ENCODE peak calls at places on chromosomes 12 and 14, in four cellular contexts. Z is HepG2, Q is SK-N-SH, L is K562. M is an unnamed sample.

GRCh38 chr12:46699986-46700385 is 125.8 kb downstream of the SLC38A4 start:
- DNase-seq in Q (no peak), Z (no peak), L (no peak), M (no peak)

GRCh38 chr12:27426743-27427142 is 19.8 kb upstream of the SMCO2 start:
- DNase-seq in Q (no peak), L (no peak), Z (no peak), M (no peak)

GRCh38 chr14:27392153-27392552 is 794.3 kb upstream of the NOVA1 start:
- DNase-seq in L (no peak), Q (no peak), Z (no peak), M (no peak)

GRCh38 chr14:92963301-92964123 is 40.6 kb downstream of the CHGA start:
- DNase-seq in Z (peak), Q (no peak), L (no peak), M (no peak)

GRCh38 chr14:84401631-84402030 is 1128.3 kb upstream of the FLRT2 start:
- DNase-seq in L (no peak), Z (no peak), Q (no peak), M (no peak)

GRCh38 chr14:58912799-58913432 is 275.2 kb downstream of the DACT1 start:
- DNase-seq in L (no peak), Q (no peak), Z (no peak), M (no peak)

GRCh38 chr12:119446459-119446858 is 111.9 kb downstream of the CCDC60 start:
- DNase-seq in L (no peak), Z (no peak), Q (no peak), M (no peak)

GRCh38 chr14:31884776-31885379 is 192.2 kb upstream of the ARHGAP5 start:
- DNase-seq in Z (no peak), Q (no peak), L (no peak), M (no peak)

GRCh38 chr12:26642361-26642760 is 190.6 kb downstream of the ITPR2 start:
- DNase-seq in Q (no peak), L (no peak), Z (no peak), M (no peak)

GRCh38 chr14:49621114-49621881 is 699 bp downstream of the MGAT2 start:
- DNase-seq in L (peak), Z (no peak), Q (peak), M (peak)

GRCh38 chr12:104966677-104967076 is 8.6 kb upstream of the SLC41A2 start:
- DNase-seq in Q (no peak), Z (no peak), L (no peak), M (no peak)

GRCh38 chr12:114611145-114612018 is 72.6 kb downstream of the TBX3 start:
- DNase-seq in Z (peak), Q (no peak), L (no peak), M (no peak)

GRCh38 chr14:23727566-23728335 is 91.6 kb downstream of the DHRS2 start:
- DNase-seq in L (peak), Q (peak), Z (peak), M (no peak)

GRCh38 chr12:14828896-14829295 is 14.4 kb downstream of the ART4 start:
- DNase-seq in Z (no peak), Q (peak), L (no peak), M (no peak)

GRCh38 chr12:25469861-25470260 is 83.2 kb downstream of the LMNTD1 start:
- DNase-seq in Q (no peak), Z (no peak), L (no peak), M (no peak)

GRCh38 chr12:45893240-45893639 is 97.1 kb downstream of the SCAF11 start:
- DNase-seq in L (peak), Q (no peak), Z (peak), M (no peak)

GRCh38 chr12:128059621-128060370 is 207.2 kb upstream of the TMEM132C start:
- DNase-seq in Q (no peak), Z (no peak), L (no peak), M (no peak)

GRCh38 chr14:42806909-42807315 is 1200.2 kb downstream of the LRFN5 start:
- DNase-seq in Q (no peak), Z (no peak), L (no peak), M (no peak)

GRCh38 chr14:106141242-106142220 is 615.1 kb downstream of the TMEM121 start:
- DNase-seq in Z (no peak), Q (peak), L (peak), M (no peak)

GRCh38 chr12:52634266-52635056 is 16.1 kb upstream of the KRT73 start:
- DNase-seq in Q (no peak), Z (no peak), L (no peak), M (no peak)

GRCh38 chr12:57604454-57605307 is at the start of gene DTX3:
- DNase-seq in L (no peak), Z (no peak), Q (peak), M (peak)

GRCh38 chr14:30214456-30215090 is 286.9 kb upstream of the PRKD1 start:
- DNase-seq in Q (peak), Z (peak), L (peak), M (no peak)

GRCh38 chr14:75132374-75133086 is 5.7 kb upstream of the NEK9 start:
- DNase-seq in Q (peak), Z (peak), L (peak), M (peak)
- TF ChIP-seq FOXJ3 in Q (no peak), Z (no peak), L (no peak), M (no peak)

GRCh38 chr12:18302809-18303430 is 41.6 kb downstream of the PIK3C2G start:
- DNase-seq in Q (no peak), L (no peak), Z (no peak), M (no peak)

GRCh38 chr12:18306311-18306710 is 45.0 kb downstream of the PIK3C2G start:
- DNase-seq in Q (no peak), Z (no peak), L (no peak), M (no peak)

GRCh38 chr12:18304609-18305008 is 43.3 kb downstream of the PIK3C2G start:
- DNase-seq in L (no peak), Z (no peak), Q (no peak), M (no peak)
- TF ChIP-seq FOXJ3 in L (no peak), Z (no peak), Q (no peak), M (no peak)

GRCh38 chr12:11624126-11624525 is 25.3 kb upstream of the ETV6 start:
- DNase-seq in L (no peak), Q (no peak), Z (no peak), M (no peak)

GRCh38 chr12:11623382-11623781 is 26.1 kb upstream of the ETV6 start:
- DNase-seq in L (no peak), Z (peak), Q (no peak), M (no peak)

GRCh38 chr12:11622774-11623375 is 26.6 kb upstream of the ETV6 start:
- DNase-seq in Z (no peak), Q (no peak), L (no peak), M (no peak)

DNA sequence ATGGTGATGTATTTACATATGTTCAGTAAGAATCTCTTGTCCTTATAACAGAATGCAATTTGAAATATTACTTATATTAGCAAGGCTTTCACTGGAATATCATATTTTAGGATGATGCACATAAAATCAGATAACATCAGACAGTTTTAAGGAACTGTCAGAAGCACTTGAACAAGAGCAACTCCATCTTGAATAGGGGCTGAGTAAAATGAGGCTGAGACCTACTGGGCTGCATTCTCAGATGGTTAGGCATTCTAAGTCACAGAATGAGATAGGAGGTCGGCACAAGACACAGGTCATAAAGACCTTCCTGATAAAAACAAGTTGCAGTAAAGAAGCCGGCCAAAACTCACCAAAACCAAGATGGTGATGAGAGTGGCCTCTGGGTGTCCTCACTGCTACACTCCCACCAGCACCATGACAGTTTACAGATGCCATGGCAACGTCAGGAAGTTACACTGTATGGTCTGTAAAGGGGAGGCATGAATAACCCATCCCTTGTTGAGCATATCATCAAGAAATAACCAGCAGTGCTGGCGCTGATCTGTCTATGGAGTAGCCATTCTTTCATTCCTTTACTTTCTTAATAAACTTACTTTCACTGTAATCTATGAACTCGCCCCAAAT is 27.6 kb upstream of the ETV6 start:
- DNase-seq in Q (no peak), L (peak), Z (peak), M (no peak)
- TF ChIP-seq FOXJ3 in Q (no peak), L (no peak), Z (no peak), M (no peak)

DNA sequence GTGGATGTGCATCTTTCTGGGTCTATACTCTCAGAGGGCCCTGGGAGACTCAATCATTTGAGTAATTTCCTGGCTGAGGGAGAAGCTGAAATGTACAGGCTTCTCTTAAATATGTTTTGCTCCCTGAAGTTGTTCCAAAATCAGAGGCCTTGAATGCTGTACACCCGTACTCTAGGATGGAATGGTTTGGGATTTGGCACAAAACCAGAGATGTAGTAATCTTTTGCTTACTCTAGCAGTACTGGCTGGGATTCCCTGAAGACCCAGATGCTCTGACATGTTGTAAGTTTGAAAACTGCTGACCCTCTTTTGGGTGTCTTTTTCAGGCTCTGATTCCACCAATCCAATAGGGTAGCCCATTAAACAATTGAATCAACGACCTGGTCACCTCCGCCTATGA is 10.4 kb downstream of the ACACB start:
- DNase-seq in Q (no peak), Z (no peak), L (no peak), M (no peak)
- TF ChIP-seq FOXJ3 in Q (no peak), Z (no peak), L (no peak), M (no peak)

DNA sequence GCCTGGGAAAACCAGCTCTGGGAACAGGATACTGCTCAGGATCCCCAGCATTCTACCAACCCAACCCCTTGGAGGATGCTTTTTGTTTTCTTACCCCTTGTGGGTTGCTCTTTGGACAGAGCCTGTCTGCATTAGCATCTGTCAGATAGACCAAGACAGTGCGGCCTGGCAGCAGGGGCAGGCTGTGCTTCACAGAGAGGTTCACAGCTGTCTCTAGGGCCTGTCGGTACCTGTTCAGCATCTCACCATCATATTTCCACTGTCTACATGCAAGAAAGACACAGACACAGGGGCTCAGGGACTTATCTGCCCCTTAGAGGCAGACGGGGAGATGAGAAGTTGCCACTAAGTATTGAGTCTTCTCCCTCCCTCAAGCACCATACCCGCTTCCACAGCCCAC is 21.8 kb downstream of the TEP1 start:
- DNase-seq in L (no peak), Q (no peak), Z (no peak), M (no peak)
- TF ChIP-seq FOXJ3 in L (no peak), Q (no peak), Z (no peak), M (no peak)

DNA sequence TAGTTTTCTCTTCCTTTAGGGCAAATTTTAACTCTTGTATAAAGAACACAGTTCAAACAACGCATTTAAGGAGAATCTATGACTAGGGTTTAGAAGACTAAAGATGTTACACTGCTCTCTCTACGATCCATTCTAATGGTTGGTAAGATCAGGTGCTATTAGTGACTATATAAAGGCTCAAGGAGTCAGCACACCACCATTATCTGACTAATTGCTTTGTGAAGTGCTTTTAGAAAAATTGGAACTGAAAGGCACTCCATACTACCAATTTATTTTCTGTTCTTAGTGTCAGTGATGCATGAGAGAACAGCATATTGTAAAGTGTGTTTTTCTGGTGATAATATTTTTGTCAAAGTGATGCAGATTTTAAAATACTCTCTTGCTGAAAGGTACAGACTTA is 136.8 kb downstream of the SYT1 start:
- DNase-seq in Z (no peak), L (no peak), Q (no peak), M (no peak)
- TF ChIP-seq FOXJ3 in Z (no peak), L (no peak), Q (no peak), M (no peak)

DNA sequence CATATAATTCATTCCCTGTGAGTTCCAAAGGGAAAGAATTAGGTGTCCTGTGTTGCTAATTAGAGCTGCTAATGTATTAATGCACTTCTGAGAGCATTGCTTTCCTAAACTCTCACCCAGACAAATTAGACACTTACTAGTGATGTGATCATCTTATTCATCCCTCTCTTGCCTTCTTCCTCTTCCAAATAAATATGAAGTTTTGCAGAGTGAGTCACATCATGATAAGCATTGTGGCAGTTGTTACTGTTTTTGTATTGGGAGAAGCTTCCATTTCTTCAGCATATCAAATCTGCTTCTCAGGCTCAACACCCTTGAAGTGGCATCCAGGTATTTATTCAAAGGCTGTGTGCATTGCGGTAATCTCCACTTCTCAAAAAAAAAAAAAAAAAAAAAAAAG is 37.3 kb upstream of the E2F7 start:
- DNase-seq in L (no peak), Z (no peak), Q (no peak), M (no peak)
- TF ChIP-seq FOXJ3 in L (no peak), Z (no peak), Q (no peak), M (no peak)

GRCh38 chr12:38141861-38142260 is 174.7 kb upstream of the ALG10B start:
- DNase-seq in L (no peak), Z (no peak), Q (no peak), M (no peak)

GRCh38 chr12:38142974-38143373 is 173.6 kb upstream of the ALG10B start:
- DNase-seq in L (no peak), Z (peak), Q (no peak), M (no peak)

GRCh38 chr12:38138225-38139221 is 178.1 kb upstream of the ALG10B start:
- DNase-seq in Z (peak), Q (peak), L (peak), M (peak)

GRCh38 chr12:38139456-38139855 is 177.1 kb upstream of the ALG10B start:
- DNase-seq in Q (no peak), L (no peak), Z (no peak), M (no peak)

GRCh38 chr12:38141239-38141638 is 175.3 kb upstream of the ALG10B start:
- DNase-seq in Q (no peak), Z (no peak), L (no peak), M (no peak)
- TF ChIP-seq FOXJ3 in Q (no peak), Z (no peak), L (no peak), M (no peak)

GRCh38 chr14:55968741-55969140 is 149.5 kb upstream of the PELI2 start:
- DNase-seq in Q (no peak), L (no peak), Z (no peak), M (no peak)
- TF ChIP-seq FOXJ3 in Q (no peak), L (no peak), Z (no peak), M (no peak)

GRCh38 chr14:100015251-100015655 is 50.0 kb upstream of the EVL start:
- DNase-seq in L (peak), Q (no peak), Z (no peak), M (no peak)
- TF ChIP-seq FOXJ3 in L (no peak), Q (no peak), Z (no peak), M (no peak)